ENCODE peak calls at places on chromosomes 16 and 17, in five cellular contexts. One of them, this sample, is unnamed.

GRCh38 chr17:57084361-57084801 is 665 bp upstream of the AKAP1 start:
- DNase-seq in fibroblast of the aortic adventitia: no peak
- DNase-seq in spleen: no peak
- DNase-seq in transverse colon: no peak
- DNase-seq in heart left ventricle: no peak
- DNase-seq in this sample: no peak

GRCh38 chr17:975321-975982 is 4.1 kb downstream of the NXN start:
- DNase-seq in fibroblast of the aortic adventitia: peak; percentile 63
- DNase-seq in transverse colon: no peak
- DNase-seq in heart left ventricle: no peak
- DNase-seq in spleen: no peak
- DNase-seq in this sample: no peak

GRCh38 chr17:10025976-10026785 is 121.1 kb upstream of the RCVRN start:
- DNase-seq in heart left ventricle: no peak
- DNase-seq in fibroblast of the aortic adventitia: no peak
- DNase-seq in spleen: no peak
- DNase-seq in transverse colon: no peak
- DNase-seq in this sample: no peak

GRCh38 chr17:8359769-8360168 is 16.7 kb downstream of the KRABD2 start:
- DNase-seq in transverse colon: no peak
- DNase-seq in heart left ventricle: no peak
- DNase-seq in fibroblast of the aortic adventitia: peak; percentile 81
- DNase-seq in spleen: no peak
- DNase-seq in this sample: peak; percentile 82

GRCh38 chr17:79836952-79837887 is 2.0 kb downstream of the CBX4 start:
- DNase-seq in transverse colon: peak; percentile 91
- DNase-seq in heart left ventricle: peak; percentile 78
- DNase-seq in fibroblast of the aortic adventitia: peak; percentile 62
- DNase-seq in spleen: peak; percentile 93
- DNase-seq in this sample: peak; percentile 82

GRCh38 chr17:8649157-8650118 is 18.9 kb upstream of the MYH10 start:
- DNase-seq in transverse colon: no peak
- DNase-seq in heart left ventricle: peak; percentile 30
- DNase-seq in fibroblast of the aortic adventitia: peak; percentile 100
- DNase-seq in spleen: no peak
- DNase-seq in this sample: peak; percentile 95

GRCh38 chr16:4586297-4586696 is 28.4 kb downstream of the UBALD1 start:
- DNase-seq in fibroblast of the aortic adventitia: no peak
- DNase-seq in spleen: no peak
- DNase-seq in transverse colon: no peak
- DNase-seq in heart left ventricle: no peak
- DNase-seq in this sample: no peak

GRCh38 chr17:79282294-79282693 is 207.7 kb downstream of the ENGASE start:
- DNase-seq in heart left ventricle: no peak
- DNase-seq in transverse colon: no peak
- DNase-seq in fibroblast of the aortic adventitia: no peak
- DNase-seq in spleen: no peak
- DNase-seq in this sample: no peak

GRCh38 chr17:61406871-61407210 is 7.2 kb downstream of the TBX2 start:
- DNase-seq in fibroblast of the aortic adventitia: no peak
- DNase-seq in transverse colon: no peak
- DNase-seq in heart left ventricle: no peak
- DNase-seq in spleen: peak; percentile 56
- DNase-seq in this sample: no peak

GRCh38 chr16:21239646-21240045 is 6.1 kb downstream of the ANKS4B start:
- DNase-seq in spleen: no peak
- DNase-seq in heart left ventricle: no peak
- DNase-seq in fibroblast of the aortic adventitia: no peak
- DNase-seq in transverse colon: no peak
- DNase-seq in this sample: no peak

GRCh38 chr17:44981221-44981968 is 13.3 kb upstream of the C1QL1 start:
- DNase-seq in spleen: no peak
- DNase-seq in transverse colon: no peak
- DNase-seq in fibroblast of the aortic adventitia: peak; percentile 32
- DNase-seq in heart left ventricle: no peak
- DNase-seq in this sample: peak; percentile 47

GRCh38 chr17:29619251-29619650 is 3.5 kb downstream of the CORO6 start:
- DNase-seq in heart left ventricle: peak; percentile 77
- DNase-seq in fibroblast of the aortic adventitia: peak; percentile 33
- DNase-seq in spleen: no peak
- DNase-seq in transverse colon: no peak
- DNase-seq in this sample: peak; percentile 70

GRCh38 chr17:61454932-61455753 is 2.9 kb downstream of the TBX4 start:
- DNase-seq in spleen: no peak
- DNase-seq in transverse colon: no peak
- DNase-seq in fibroblast of the aortic adventitia: no peak
- DNase-seq in heart left ventricle: no peak
- DNase-seq in this sample: no peak

GRCh38 chr17:61144137-61144536 is 255.5 kb upstream of the TBX2 start:
- DNase-seq in spleen: no peak
- DNase-seq in heart left ventricle: no peak
- DNase-seq in transverse colon: no peak
- DNase-seq in fibroblast of the aortic adventitia: no peak
- DNase-seq in this sample: no peak

GRCh38 chr17:82915697-82916027 is 75.8 kb upstream of the ZNF750 start:
- DNase-seq in transverse colon: no peak
- DNase-seq in heart left ventricle: no peak
- DNase-seq in fibroblast of the aortic adventitia: no peak
- DNase-seq in spleen: no peak
- DNase-seq in this sample: no peak

GRCh38 chr17:63774982-63775290 is 966 bp downstream of the DDX42 start:
- DNase-seq in transverse colon: no peak
- DNase-seq in fibroblast of the aortic adventitia: peak; percentile 23
- DNase-seq in spleen: no peak
- DNase-seq in heart left ventricle: no peak
- DNase-seq in this sample: peak; percentile 20

GRCh38 chr16:29825145-29826044 is 5.1 kb downstream of the MVP start:
- DNase-seq in heart left ventricle: peak; percentile 55
- DNase-seq in fibroblast of the aortic adventitia: peak; percentile 93
- DNase-seq in transverse colon: peak; percentile 70
- DNase-seq in spleen: no peak
- DNase-seq in this sample: peak; percentile 75

GRCh38 chr16:80174416-80174815 is 366.4 kb upstream of the DYNLRB2 start:
- DNase-seq in transverse colon: no peak
- DNase-seq in heart left ventricle: no peak
- DNase-seq in spleen: no peak
- DNase-seq in fibroblast of the aortic adventitia: peak; percentile 77
- DNase-seq in this sample: peak; percentile 73

GRCh38 chr16:90019543-90020259 is 445 bp upstream of the DBNDD1 start:
- DNase-seq in transverse colon: peak; percentile 62
- DNase-seq in heart left ventricle: no peak
- DNase-seq in spleen: peak; percentile 84
- DNase-seq in fibroblast of the aortic adventitia: peak; percentile 47
- DNase-seq in this sample: peak; percentile 11

GRCh38 chr16:20765732-20766131 is 1.9 kb downstream of the ACSM3 start:
- DNase-seq in heart left ventricle: no peak
- DNase-seq in spleen: no peak
- DNase-seq in fibroblast of the aortic adventitia: no peak
- DNase-seq in transverse colon: no peak
- DNase-seq in this sample: no peak

GRCh38 chr16:86533942-86534341 is 21.1 kb downstream of the MTHFSD start:
- DNase-seq in fibroblast of the aortic adventitia: no peak
- DNase-seq in spleen: no peak
- DNase-seq in heart left ventricle: no peak
- DNase-seq in transverse colon: no peak
- DNase-seq in this sample: no peak

GRCh38 chr16:47143677-47144558 is at the start of gene NETO2:
- DNase-seq in spleen: peak; percentile 92
- DNase-seq in transverse colon: peak; percentile 66
- DNase-seq in heart left ventricle: peak; percentile 60
- DNase-seq in fibroblast of the aortic adventitia: peak; percentile 43
- DNase-seq in this sample: peak; percentile 60

GRCh38 chr17:71229036-71229435 is 891.8 kb upstream of the SOX9 start:
- DNase-seq in spleen: no peak
- DNase-seq in transverse colon: no peak
- DNase-seq in fibroblast of the aortic adventitia: no peak
- DNase-seq in heart left ventricle: no peak
- DNase-seq in this sample: no peak

GRCh38 chr16:83031524-83031923 is 404.8 kb downstream of the CDH13 start:
- DNase-seq in spleen: no peak
- DNase-seq in heart left ventricle: no peak
- DNase-seq in transverse colon: no peak
- DNase-seq in fibroblast of the aortic adventitia: no peak
- DNase-seq in this sample: no peak

GRCh38 chr16:86099326-86099725 is 200.4 kb downstream of the IRF8 start:
- DNase-seq in spleen: peak; percentile 45
- DNase-seq in heart left ventricle: no peak
- DNase-seq in transverse colon: no peak
- DNase-seq in fibroblast of the aortic adventitia: no peak
- DNase-seq in this sample: no peak

GRCh38 chr17:82559779-82560642 is 40.5 kb downstream of the FOXK2 start:
- DNase-seq in transverse colon: no peak
- DNase-seq in spleen: no peak
- DNase-seq in fibroblast of the aortic adventitia: no peak
- DNase-seq in heart left ventricle: no peak
- DNase-seq in this sample: no peak

GRCh38 chr17:70563301-70563820 is 394.0 kb downstream of the KCNJ2 start:
- DNase-seq in fibroblast of the aortic adventitia: no peak
- DNase-seq in transverse colon: peak; percentile 10
- DNase-seq in heart left ventricle: peak; percentile 51
- DNase-seq in spleen: no peak
- DNase-seq in this sample: peak; percentile 2

GRCh38 chr16:70250748-70251650 is 741 bp downstream of the EXOSC6 start:
- DNase-seq in transverse colon: peak; percentile 51
- DNase-seq in fibroblast of the aortic adventitia: peak; percentile 48
- DNase-seq in heart left ventricle: peak; percentile 22
- DNase-seq in spleen: peak; percentile 85
- DNase-seq in this sample: peak; percentile 47
- TF ChIP-seq CTCF in transverse colon: no peak
- TF ChIP-seq CTCF in fibroblast of the aortic adventitia: no peak
- TF ChIP-seq CTCF in heart left ventricle: peak; percentile 8
- TF ChIP-seq CTCF in spleen: no peak
- TF ChIP-seq CTCF in this sample: no peak

GRCh38 chr16:66913081-66913480 is 5.6 kb downstream of the CDH16 start:
- DNase-seq in transverse colon: no peak
- DNase-seq in heart left ventricle: no peak
- DNase-seq in spleen: no peak
- DNase-seq in fibroblast of the aortic adventitia: no peak
- DNase-seq in this sample: no peak
- H3K4me3 ChIP-seq in transverse colon: no peak overlapping the region
- H3K4me3 ChIP-seq in heart left ventricle: no peak overlapping the region
- H3K4me3 ChIP-seq in spleen: no peak overlapping the region
- H3K4me3 ChIP-seq in fibroblast of the aortic adventitia: no peak overlapping the region
- H3K4me3 ChIP-seq in this sample: no peak overlapping the region

GRCh38 chr17:50918071-50918932 is 52.1 kb upstream of the TOB1 start:
- DNase-seq in spleen: peak; percentile 83
- DNase-seq in transverse colon: no peak
- DNase-seq in fibroblast of the aortic adventitia: no peak
- DNase-seq in heart left ventricle: peak; percentile 48
- DNase-seq in this sample: no peak

GRCh38 chr17:50920891-50921595 is 54.9 kb upstream of the TOB1 start:
- DNase-seq in spleen: no peak
- DNase-seq in heart left ventricle: no peak
- DNase-seq in transverse colon: peak; percentile 60
- DNase-seq in fibroblast of the aortic adventitia: no peak
- DNase-seq in this sample: no peak

GRCh38 chr17:50920041-50920410 is 53.9 kb upstream of the TOB1 start:
- DNase-seq in fibroblast of the aortic adventitia: no peak
- DNase-seq in transverse colon: no peak
- DNase-seq in heart left ventricle: no peak
- DNase-seq in spleen: no peak
- DNase-seq in this sample: no peak

GRCh38 chr17:50918933-50919296 is 52.8 kb upstream of the TOB1 start:
- DNase-seq in spleen: no peak
- DNase-seq in heart left ventricle: no peak
- DNase-seq in fibroblast of the aortic adventitia: no peak
- DNase-seq in transverse colon: peak; percentile 67
- DNase-seq in this sample: peak; percentile 21

DNA sequence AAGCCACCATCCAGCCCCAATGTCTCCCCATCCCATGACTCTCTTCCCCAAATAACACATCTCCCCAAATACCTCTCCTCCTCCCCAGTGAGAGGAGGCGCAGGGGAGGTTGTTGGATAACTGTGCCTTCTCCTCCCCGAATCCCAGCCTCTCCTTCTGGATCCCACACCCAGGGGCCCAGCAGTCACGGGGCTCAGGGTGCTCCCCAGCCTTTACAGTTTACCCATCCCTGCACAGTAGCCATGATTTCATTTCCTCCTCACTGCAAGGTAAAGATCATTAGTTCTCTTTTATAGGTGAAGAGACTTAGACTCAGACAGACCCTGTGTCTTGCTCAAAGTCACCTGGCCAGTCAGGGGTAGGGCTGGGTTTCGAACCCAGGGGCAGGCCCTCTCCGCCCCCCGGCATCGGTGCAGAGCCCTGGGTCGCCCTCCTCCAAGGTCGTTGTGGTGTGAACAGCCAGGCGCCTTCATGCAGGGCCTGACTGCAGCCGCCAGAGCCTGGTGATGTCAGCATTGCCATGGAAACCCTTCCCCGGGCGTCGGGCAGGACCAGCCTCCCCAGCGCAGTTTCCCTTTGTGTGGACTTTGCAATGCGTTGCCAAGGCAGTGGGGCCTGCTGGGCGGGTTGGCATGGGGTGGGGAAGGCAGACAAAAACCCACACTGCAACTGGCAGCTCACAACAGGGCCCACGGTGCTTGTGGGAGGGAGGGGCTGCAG is 53.3 kb upstream of the TOB1 start:
- DNase-seq in transverse colon: peak; percentile 94
- DNase-seq in fibroblast of the aortic adventitia: peak; percentile 80
- DNase-seq in heart left ventricle: peak; percentile 92
- DNase-seq in spleen: peak; percentile 89
- DNase-seq in this sample: peak; percentile 70
- TF ChIP-seq CTCF in transverse colon: no peak
- TF ChIP-seq CTCF in fibroblast of the aortic adventitia: no peak
- TF ChIP-seq CTCF in heart left ventricle: no peak
- TF ChIP-seq CTCF in spleen: no peak
- TF ChIP-seq CTCF in this sample: no peak

GRCh38 chr17:19461139-19461538 is 50.1 kb downstream of the RNF112 start:
- DNase-seq in fibroblast of the aortic adventitia: no peak
- DNase-seq in spleen: peak; percentile 68
- DNase-seq in heart left ventricle: no peak
- DNase-seq in transverse colon: no peak
- DNase-seq in this sample: no peak
- H3K4me3 ChIP-seq in fibroblast of the aortic adventitia: no peak overlapping the region
- H3K4me3 ChIP-seq in spleen: no peak overlapping the region
- H3K4me3 ChIP-seq in heart left ventricle: no peak overlapping the region
- H3K4me3 ChIP-seq in transverse colon: no peak overlapping the region
- H3K4me3 ChIP-seq in this sample: no peak overlapping the region

GRCh38 chr16:50719401-50720337 is 22.2 kb upstream of the CYLD start:
- DNase-seq in transverse colon: peak; percentile 66
- DNase-seq in fibroblast of the aortic adventitia: no peak
- DNase-seq in spleen: no peak
- DNase-seq in heart left ventricle: no peak
- DNase-seq in this sample: no peak
- TF ChIP-seq CTCF in transverse colon: no peak
- TF ChIP-seq CTCF in fibroblast of the aortic adventitia: no peak
- TF ChIP-seq CTCF in spleen: peak; percentile 15
- TF ChIP-seq CTCF in heart left ventricle: no peak
- TF ChIP-seq CTCF in this sample: no peak

This sample was measured in cardiac fibroblast.